ENCODE peak calls at places on chromosome 14, in five cellular contexts. Q is ACHN; C is activated CD8-positive, alpha-beta memory T cell treated with anti-CD3 and anti-CD28 coated beads, Interleukin-2, amount 50 U/mL, for 4 hours; T is AG04449; S is M059J. I is an unnamed sample.

GRCh38 chr14:54803396-54803795 is 99.2 kb downstream of the GCH1 start:
- DNase-seq in Q (no peak), C (no peak), T (no peak), S (peak), I (no peak)

GRCh38 chr14:94571950-94572349 is 9.3 kb upstream of the SERPINA5 start:
- DNase-seq in Q (no peak), C (no peak), T (peak), S (peak), I (no peak)

GRCh38 chr14:72747652-72748051 is 146.2 kb downstream of the DPF3 start:
- DNase-seq in Q (no peak), C (no peak), T (no peak), S (no peak), I (no peak)

GRCh38 chr14:102833991-102834390 is 56.7 kb downstream of the TRAF3 start:
- DNase-seq in Q (no peak), C (no peak), T (no peak), S (no peak), I (no peak)

GRCh38 chr14:95577067-95577800 is 42.4 kb downstream of the GLRX5 start:
- DNase-seq in Q (no peak), C (no peak), T (no peak), S (no peak), I (no peak)

GRCh38 chr14:73260574-73260973 is 23.3 kb downstream of the PAPLN start:
- DNase-seq in Q (no peak), C (no peak), T (no peak), S (no peak), I (no peak)

GRCh38 chr14:102185360-102185759 is 45.7 kb downstream of the WDR20 start:
- DNase-seq in Q (no peak), C (no peak), T (no peak), S (no peak), I (no peak)

GRCh38 chr14:100135073-100135472 is 24.4 kb downstream of the DEGS2 start:
- DNase-seq in Q (no peak), C (no peak), T (no peak), S (no peak), I (no peak)

GRCh38 chr14:31261859-31262739 is 54.5 kb upstream of the HECTD1 start:
- DNase-seq in Q (peak), C (no peak), T (no peak), S (peak), I (no peak)

GRCh38 chr14:55730602-55731001 is 150.6 kb downstream of the KTN1 start:
- DNase-seq in Q (no peak), C (no peak), T (no peak), S (no peak), I (no peak)

I was measured in H4.